ENCODE peak calls at places on chromosomes 1 and 21, in four cellular contexts. One of them, this sample, is unnamed.

GRCh38 chr1:111988743-111989453 is 570 bp downstream of the KCND3 start:
- DNase-seq in A549: no peak
- DNase-seq in epithelial cell of esophagus: no peak
- DNase-seq in ascending aorta: no peak
- DNase-seq in this sample: no peak

GRCh38 chr1:43958351-43959255 is 11.2 kb upstream of the DPH2 start:
- DNase-seq in A549: no peak
- DNase-seq in epithelial cell of esophagus: no peak
- DNase-seq in ascending aorta: no peak
- DNase-seq in this sample: no peak

GRCh38 chr1:3231826-3232225 is 162.8 kb downstream of the PRDM16 start:
- DNase-seq in A549: no peak
- DNase-seq in epithelial cell of esophagus: no peak
- DNase-seq in ascending aorta: no peak
- DNase-seq in this sample: no peak

GRCh38 chr21:16454371-16454770 is 724.6 kb downstream of the USP25 start:
- DNase-seq in A549: no peak
- DNase-seq in epithelial cell of esophagus: peak
- DNase-seq in ascending aorta: no peak
- DNase-seq in this sample: no peak

GRCh38 chr1:3658231-3658615 is 5.9 kb downstream of the TP73 start:
- DNase-seq in A549: no peak
- DNase-seq in epithelial cell of esophagus: no peak
- DNase-seq in ascending aorta: no peak
- DNase-seq in this sample: no peak

GRCh38 chr1:246214708-246215504 is 292.2 kb downstream of the SMYD3 start:
- DNase-seq in A549: no peak
- DNase-seq in epithelial cell of esophagus: peak
- DNase-seq in ascending aorta: no peak
- DNase-seq in this sample: peak

GRCh38 chr1:162366149-162366548 is 10.5 kb downstream of the SPATA46 start:
- DNase-seq in A549: no peak
- DNase-seq in epithelial cell of esophagus: no peak
- DNase-seq in ascending aorta: no peak
- DNase-seq in this sample: no peak

GRCh38 chr1:83593073-83593472 is 405.9 kb downstream of the TTLL7 start:
- DNase-seq in A549: no peak
- DNase-seq in epithelial cell of esophagus: no peak
- DNase-seq in ascending aorta: no peak
- DNase-seq in this sample: no peak

GRCh38 chr1:116374340-116375164 is 1.5 kb downstream of the ATP1A1 start:
- DNase-seq in A549: no peak
- DNase-seq in epithelial cell of esophagus: peak
- DNase-seq in ascending aorta: no peak
- DNase-seq in this sample: no peak

GRCh38 chr1:204441558-204441957 is 29.9 kb upstream of the PPP1R15B start:
- DNase-seq in A549: no peak
- DNase-seq in epithelial cell of esophagus: no peak
- DNase-seq in ascending aorta: no peak
- DNase-seq in this sample: no peak

GRCh38 chr1:167094690-167095089 is 815 bp downstream of the STYXL2 start:
- DNase-seq in A549: no peak
- DNase-seq in epithelial cell of esophagus: no peak
- DNase-seq in ascending aorta: no peak
- DNase-seq in this sample: no peak

GRCh38 chr1:167629681-167630567 is at the start of gene RCSD1:
- DNase-seq in A549: no peak
- DNase-seq in epithelial cell of esophagus: peak
- DNase-seq in ascending aorta: no peak
- DNase-seq in this sample: no peak

GRCh38 chr1:181726608-181727007 is 243.3 kb downstream of the CACNA1E start:
- DNase-seq in A549: no peak
- DNase-seq in epithelial cell of esophagus: no peak
- DNase-seq in ascending aorta: no peak
- DNase-seq in this sample: no peak

GRCh38 chr1:210359255-210359654 is 30.6 kb downstream of the HHAT start:
- DNase-seq in A549: no peak
- DNase-seq in epithelial cell of esophagus: no peak
- DNase-seq in ascending aorta: no peak
- DNase-seq in this sample: no peak

GRCh38 chr21:23963454-23963853 is 1643.8 kb downstream of the MRPL39 start:
- DNase-seq in A549: no peak
- DNase-seq in epithelial cell of esophagus: peak
- DNase-seq in ascending aorta: no peak
- DNase-seq in this sample: no peak

GRCh38 chr21:34620084-34620665 is 5.3 kb upstream of the RCAN1 start:
- DNase-seq in A549: no peak
- DNase-seq in epithelial cell of esophagus: no peak
- DNase-seq in ascending aorta: no peak
- DNase-seq in this sample: no peak

GRCh38 chr1:2890221-2890850 is 88.8 kb upstream of the TTC34 start:
- DNase-seq in A549: no peak
- DNase-seq in epithelial cell of esophagus: no peak
- DNase-seq in ascending aorta: no peak
- DNase-seq in this sample: no peak

GRCh38 chr1:34474566-34474965 is 280.3 kb upstream of the GJB5 start:
- DNase-seq in A549: no peak
- DNase-seq in epithelial cell of esophagus: no peak
- DNase-seq in ascending aorta: no peak
- DNase-seq in this sample: no peak

GRCh38 chr21:46598563-46599250 is 6.2 kb downstream of the S100B start:
- DNase-seq in A549: no peak
- DNase-seq in epithelial cell of esophagus: no peak
- DNase-seq in ascending aorta: no peak
- DNase-seq in this sample: no peak

GRCh38 chr1:220828950-220829586 is 42.4 kb downstream of the MTARC1 start:
- DNase-seq in A549: no peak
- DNase-seq in epithelial cell of esophagus: no peak
- DNase-seq in ascending aorta: no peak
- DNase-seq in this sample: no peak

GRCh38 chr1:245999697-246000637 is 507.1 kb downstream of the SMYD3 start:
- DNase-seq in A549: no peak
- DNase-seq in epithelial cell of esophagus: no peak
- DNase-seq in ascending aorta: no peak
- DNase-seq in this sample: no peak

GRCh38 chr1:156876281-156876680 is 15.6 kb downstream of the NTRK1 start:
- DNase-seq in A549: no peak
- DNase-seq in epithelial cell of esophagus: peak
- DNase-seq in ascending aorta: no peak
- DNase-seq in this sample: no peak

GRCh38 chr1:116165572-116165971 is 54.4 kb downstream of the MAB21L3 start:
- DNase-seq in A549: no peak
- DNase-seq in epithelial cell of esophagus: no peak
- DNase-seq in ascending aorta: no peak
- DNase-seq in this sample: no peak

GRCh38 chr1:205287076-205287475 is 34.5 kb downstream of the NUAK2 start:
- DNase-seq in A549: no peak
- DNase-seq in epithelial cell of esophagus: no peak
- DNase-seq in ascending aorta: no peak
- DNase-seq in this sample: no peak

GRCh38 chr1:25952851-25953401 is 44.9 kb downstream of the PAFAH2 start:
- DNase-seq in A549: no peak
- DNase-seq in epithelial cell of esophagus: no peak
- DNase-seq in ascending aorta: no peak
- DNase-seq in this sample: peak

GRCh38 chr21:34724131-34724856 is 55.5 kb downstream of the CLIC6 start:
- DNase-seq in A549: no peak
- DNase-seq in epithelial cell of esophagus: no peak
- DNase-seq in ascending aorta: no peak
- DNase-seq in this sample: no peak

GRCh38 chr21:46058339-46059145 is 39.4 kb upstream of the COL6A2 start:
- DNase-seq in A549: no peak
- DNase-seq in epithelial cell of esophagus: no peak
- DNase-seq in ascending aorta: no peak
- DNase-seq in this sample: no peak

GRCh38 chr21:28482657-28483056 is 510.0 kb downstream of the LTN1 start:
- DNase-seq in A549: no peak
- DNase-seq in epithelial cell of esophagus: peak
- DNase-seq in ascending aorta: no peak
- DNase-seq in this sample: no peak

GRCh38 chr21:16536661-16537359 is 807.0 kb downstream of the USP25 start:
- DNase-seq in A549: no peak
- DNase-seq in epithelial cell of esophagus: peak
- DNase-seq in ascending aorta: no peak
- DNase-seq in this sample: no peak

GRCh38 chr1:156760092-156760795 is 7.1 kb upstream of the PRCC start:
- DNase-seq in A549: no peak
- DNase-seq in epithelial cell of esophagus: peak
- DNase-seq in ascending aorta: no peak
- DNase-seq in this sample: no peak

GRCh38 chr1:155910621-155911121 is 478 bp downstream of the RIT1 start:
- DNase-seq in A549: no peak
- DNase-seq in epithelial cell of esophagus: peak
- DNase-seq in ascending aorta: no peak
- DNase-seq in this sample: no peak

GRCh38 chr1:17239420-17239819 is 9.5 kb upstream of the PADI3 start:
- DNase-seq in A549: peak
- DNase-seq in epithelial cell of esophagus: peak
- DNase-seq in ascending aorta: no peak
- DNase-seq in this sample: peak

GRCh38 chr1:78676347-78676982 is 26.8 kb downstream of the IFI44 start:
- DNase-seq in A549: peak
- DNase-seq in epithelial cell of esophagus: peak
- DNase-seq in ascending aorta: no peak
- DNase-seq in this sample: peak

GRCh38 chr1:87506147-87506546 is 177.5 kb downstream of the LMO4 start:
- DNase-seq in A549: no peak
- DNase-seq in epithelial cell of esophagus: peak
- DNase-seq in ascending aorta: no peak
- DNase-seq in this sample: no peak

GRCh38 chr1:87495870-87496269 is 167.2 kb downstream of the LMO4 start:
- DNase-seq in A549: no peak
- DNase-seq in epithelial cell of esophagus: no peak
- DNase-seq in ascending aorta: no peak
- DNase-seq in this sample: no peak

GRCh38 chr1:87497804-87498203 is 169.1 kb downstream of the LMO4 start:
- DNase-seq in A549: no peak
- DNase-seq in epithelial cell of esophagus: no peak
- DNase-seq in ascending aorta: no peak
- DNase-seq in this sample: no peak

DNA sequence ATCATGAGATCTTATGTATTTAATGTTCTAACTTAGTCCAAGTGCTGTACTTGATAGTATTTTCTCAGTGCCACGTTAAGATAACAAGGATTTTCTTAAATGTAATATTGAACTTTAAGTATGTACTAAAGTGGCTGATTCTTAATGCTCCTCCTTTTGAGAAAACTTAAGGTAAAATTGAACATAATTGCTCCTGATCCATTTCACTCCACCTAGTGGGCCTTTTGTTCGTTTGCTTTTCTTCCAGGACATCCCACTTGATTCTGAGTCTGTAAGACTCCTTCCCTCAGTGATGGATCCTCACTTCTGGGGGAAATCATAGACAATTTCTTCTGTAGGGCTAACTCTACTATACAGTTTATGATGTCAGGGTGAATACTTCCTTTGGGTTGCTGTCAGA is 173.1 kb downstream of the LMO4 start:
- DNase-seq in A549: no peak
- DNase-seq in epithelial cell of esophagus: no peak
- DNase-seq in ascending aorta: no peak
- DNase-seq in this sample: no peak
- TF ChIP-seq CTCF in A549: no peak
- TF ChIP-seq CTCF in epithelial cell of esophagus: peak
- TF ChIP-seq CTCF in ascending aorta: no peak
- TF ChIP-seq CTCF in this sample: no peak

DNA sequence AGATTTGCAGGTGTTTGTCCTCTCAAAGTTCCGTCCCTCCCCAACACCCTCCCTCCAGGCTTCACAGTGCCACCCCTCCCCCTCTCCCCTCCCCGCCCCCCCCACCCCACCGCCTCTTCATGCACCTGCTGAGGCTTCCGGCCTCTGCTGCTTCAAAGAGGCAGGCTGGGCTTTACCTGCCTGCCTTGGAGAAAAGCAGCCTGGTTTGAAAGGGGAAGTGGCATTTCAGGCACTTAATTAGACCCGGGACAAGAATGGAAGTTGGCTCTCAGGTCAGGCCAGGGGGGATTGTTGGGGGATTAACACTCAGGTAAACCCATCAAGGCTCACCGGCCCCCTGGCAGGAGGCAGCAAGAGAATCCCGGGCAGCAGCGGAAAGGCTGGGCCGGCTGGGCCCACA is 21.1 kb downstream of the PAX7 start:
- DNase-seq in A549: no peak
- DNase-seq in epithelial cell of esophagus: no peak
- DNase-seq in ascending aorta: no peak
- DNase-seq in this sample: no peak
- H3K4me3 ChIP-seq in A549: no peak
- H3K4me3 ChIP-seq in epithelial cell of esophagus: no peak
- H3K4me3 ChIP-seq in ascending aorta: no peak
- H3K4me3 ChIP-seq in this sample: no peak

GRCh38 chr1:86502721-86503430 is 34.1 kb downstream of the CLCA1 start:
- DNase-seq in A549: no peak
- DNase-seq in epithelial cell of esophagus: peak
- DNase-seq in ascending aorta: no peak
- DNase-seq in this sample: no peak
- TF ChIP-seq CTCF in A549: no peak
- TF ChIP-seq CTCF in epithelial cell of esophagus: peak
- TF ChIP-seq CTCF in ascending aorta: no peak
- TF ChIP-seq CTCF in this sample: no peak

DNA sequence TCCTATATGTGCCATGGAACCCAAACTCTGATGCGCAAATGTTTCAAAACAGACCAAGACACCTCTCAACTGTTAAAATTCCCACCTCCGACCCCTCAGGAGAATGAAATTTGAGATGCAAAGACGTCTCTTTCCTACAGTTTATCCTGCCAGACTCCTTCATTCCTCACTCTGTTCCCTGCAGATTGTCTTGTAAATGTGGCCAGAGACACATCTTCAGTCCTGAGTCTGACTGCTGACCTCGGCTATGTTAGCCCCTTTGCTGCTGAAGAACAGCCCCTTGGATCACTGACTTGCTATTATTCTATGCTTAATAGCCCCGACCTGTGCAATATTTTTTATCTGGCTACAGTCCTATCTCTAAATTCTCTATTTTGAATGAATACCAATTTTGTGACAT is 16.5 kb upstream of the ESRRG start:
- DNase-seq in A549: no peak
- DNase-seq in epithelial cell of esophagus: no peak
- DNase-seq in ascending aorta: no peak
- DNase-seq in this sample: no peak
- H3K4me3 ChIP-seq in A549: no peak
- H3K4me3 ChIP-seq in epithelial cell of esophagus: no peak
- H3K4me3 ChIP-seq in ascending aorta: no peak
- H3K4me3 ChIP-seq in this sample: no peak